ENCODE peak calls at places on chromosomes 5 and 9, in five cellular contexts. G is mammary epithelial cell; F is brain microvascular endothelial cell; K is uterus; M is effector memory CD4-positive, alpha-beta T cell. T is an unnamed sample.
A peak's percentile ranks its signal among the peaks of the same experiment; 100 is the strongest.

GRCh38 chr5:73278693-73279092 is 105.7 kb downstream of the TMEM174 start:
- DNase-seq in M (no peak), K (no peak), G (peak; percentile 92), F (no peak), T (no peak)

GRCh38 chr9:129558551-129559505 is 62.1 kb downstream of the C9orf50 start:
- DNase-seq in K (no peak), G (no peak), M (no peak), F (no peak), T (no peak)

GRCh38 chr9:113368348-113368747 is 8.4 kb downstream of the HDHD3 start:
- DNase-seq in M (no peak), G (no peak), F (no peak), K (no peak), T (no peak)

GRCh38 chr5:142960309-142960696 is 190.1 kb downstream of the ARHGAP26 start:
- DNase-seq in M (no peak), K (no peak), F (peak; percentile 83), G (peak; percentile 88), T (peak; percentile 70)

GRCh38 chr5:59332236-59332973 is 561.1 kb downstream of the PDE4D start:
- DNase-seq in K (no peak), M (no peak), F (no peak), G (no peak), T (no peak)

GRCh38 chr5:139741823-139742172 is 53.8 kb upstream of the PSD2 start:
- DNase-seq in F (no peak), M (no peak), K (no peak), G (no peak), T (no peak)

GRCh38 chr5:1172007-1172581 is 29.3 kb upstream of the SLC6A19 start:
- DNase-seq in G (no peak), F (no peak), K (no peak), M (no peak), T (no peak)

GRCh38 chr5:179196420-179197079 is 136.4 kb downstream of the ZNF354C start:
- DNase-seq in G (no peak), M (no peak), K (no peak), F (no peak), T (no peak)

GRCh38 chr9:34866614-34867013 is 91.5 kb upstream of the PHF24 start:
- DNase-seq in K (no peak), F (no peak), M (no peak), G (no peak), T (no peak)

GRCh38 chr9:77876091-77876490 is 155.5 kb downstream of the GNAQ start:
- DNase-seq in M (no peak), G (no peak), F (no peak), K (no peak), T (no peak)

GRCh38 chr5:122653087-122654017 is 121.5 kb upstream of the SNX2 start:
- DNase-seq in M (no peak), G (peak; percentile 14), F (peak; percentile 85), K (no peak), T (no peak)

GRCh38 chr9:92141144-92142129 is 26.2 kb upstream of the SPTLC1 start:
- DNase-seq in G (peak; percentile 43), M (no peak), F (no peak), K (no peak), T (no peak)

GRCh38 chr5:25416960-25417359 is 772.2 kb upstream of the CDH10 start:
- DNase-seq in F (no peak), K (no peak), M (no peak), G (no peak), T (no peak)

GRCh38 chr5:172623313-172623980 is 17.6 kb upstream of the NEURL1B start:
- DNase-seq in F (no peak), M (no peak), G (no peak), K (no peak), T (no peak)

GRCh38 chr5:108748010-108748353 is 285 bp downstream of the FER start:
- DNase-seq in K (no peak), F (no peak), M (no peak), G (no peak), T (no peak)

GRCh38 chr5:124154714-124155113 is 591.7 kb downstream of the ZNF608 start:
- DNase-seq in M (no peak), F (no peak), G (no peak), K (no peak), T (no peak)

GRCh38 chr9:16000826-16001225 is 448.0 kb downstream of the CCDC171 start:
- DNase-seq in F (no peak), M (no peak), G (no peak), K (no peak), T (no peak)

GRCh38 chr5:97534166-97534565 is 351.1 kb upstream of the RIOK2 start:
- DNase-seq in F (peak; percentile 93), M (no peak), G (peak; percentile 85), K (peak; percentile 18), T (peak; percentile 52)

GRCh38 chr9:99118782-99119466 is 14.0 kb downstream of the TGFBR1 start:
- DNase-seq in G (no peak), K (no peak), M (peak; percentile 20), F (no peak), T (no peak)

GRCh38 chr5:173890195-173890951 is 2.2 kb downstream of the CPEB4 start:
- DNase-seq in G (no peak), F (no peak), K (peak; percentile 34), M (no peak), T (peak; percentile 52)

GRCh38 chr5:166441-167372 is 24.6 kb upstream of the LRRC14B start:
- DNase-seq in M (no peak), G (no peak), K (no peak), F (no peak), T (no peak)

GRCh38 chr9:91411096-91411771 is 12.4 kb downstream of the NFIL3 start:
- DNase-seq in G (no peak), M (no peak), F (no peak), K (no peak), T (no peak)

GRCh38 chr9:136239963-136240330 is 5.7 kb downstream of the QSOX2 start:
- DNase-seq in G (no peak), F (no peak), K (no peak), M (no peak), T (no peak)

GRCh38 chr9:33435821-33436277 is 11.5 kb downstream of the AQP3 start:
- DNase-seq in G (no peak), M (no peak), F (no peak), K (no peak), T (no peak)

GRCh38 chr9:124810513-124811355 is 33.8 kb downstream of the OLFML2A start:
- DNase-seq in M (no peak), G (peak; percentile 87), F (peak; percentile 82), K (no peak), T (peak; percentile 90)

GRCh38 chr5:989961-990530 is 18.6 kb upstream of the NKD2 start:
- DNase-seq in F (no peak), G (no peak), M (no peak), K (peak; percentile 48), T (no peak)

DNA sequence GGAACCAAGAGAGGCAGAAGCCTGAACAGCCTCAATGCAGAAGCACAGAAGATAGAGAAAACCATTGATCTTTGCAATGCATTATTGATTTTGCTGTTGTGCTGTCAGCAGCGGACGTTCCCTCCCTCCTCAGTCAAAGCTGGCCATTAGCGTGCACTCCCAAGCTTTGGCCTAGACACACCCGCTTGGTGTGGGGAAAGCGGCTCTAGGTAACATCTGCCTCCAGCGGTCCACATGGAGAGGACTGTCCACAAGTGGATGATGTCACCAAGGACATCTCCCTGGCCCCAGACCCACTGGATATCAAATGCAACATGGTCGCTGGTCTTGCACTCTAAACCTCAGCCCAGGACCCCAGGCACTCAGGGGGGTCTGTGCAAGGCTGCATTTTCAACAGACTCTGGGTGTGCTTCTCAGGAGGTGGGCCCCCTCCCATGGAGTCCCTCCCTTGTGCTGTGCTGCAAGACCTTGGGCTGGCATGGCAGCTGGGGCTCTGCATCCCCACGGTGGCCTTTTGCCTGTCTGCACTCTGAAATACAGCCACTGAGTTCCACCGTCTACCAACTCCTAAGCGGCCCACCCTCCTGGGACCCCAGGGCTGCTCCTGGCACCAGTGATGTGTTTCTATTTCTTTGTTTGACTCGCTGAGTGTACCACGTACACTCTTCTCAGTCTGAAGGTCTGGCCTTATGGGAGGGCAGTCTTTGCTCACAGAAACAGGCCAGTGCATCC is 1.9 kb downstream of the SEMA4D start:
- DNase-seq in M (no peak), G (no peak), K (no peak), F (no peak), T (no peak)
- H3K27ac ChIP-seq in M (peak overlapping the region; percentile 62), G (no peak overlapping the region), K (no peak overlapping the region), F (no peak overlapping the region), T (no peak overlapping the region)

GRCh38 chr9:117416856-117417255 is 2.0 kb upstream of the ASTN2 start:
- DNase-seq in F (no peak), K (no peak), M (no peak), G (no peak), T (no peak)

GRCh38 chr9:117414906-117415583 is at the start of gene ASTN2:
- DNase-seq in M (no peak), F (no peak), K (no peak), G (no peak), T (no peak)

GRCh38 chr9:117413346-117414219 is 1.3 kb downstream of the ASTN2 start:
- DNase-seq in G (peak; percentile 1), F (no peak), M (no peak), K (no peak), T (no peak)

GRCh38 chr9:117414220-117414905 is 494 bp downstream of the ASTN2 start:
- DNase-seq in M (no peak), K (no peak), G (peak; percentile 18), F (peak; percentile 1), T (no peak)

GRCh38 chr9:117415584-117415937 is 704 bp upstream of the ASTN2 start:
- DNase-seq in G (no peak), M (no peak), K (no peak), F (no peak), T (no peak)
- H3K4me3 ChIP-seq in G (no peak overlapping the region), M (no peak overlapping the region), K (no peak overlapping the region), F (no peak overlapping the region), T (no peak overlapping the region)

GRCh38 chr9:121447341-121447834 is 52.3 kb downstream of the GGTA1 start:
- DNase-seq in F (peak; percentile 71), K (no peak), G (peak; percentile 77), M (no peak), T (no peak)
- H3K36me3 ChIP-seq in F (no peaks in the 10 kb centered on the region), K (no peaks in the 10 kb centered on the region), G (no peaks in the 10 kb centered on the region), M (no peaks in the 10 kb centered on the region), T (no peaks in the 10 kb centered on the region)

GRCh38 chr5:110913221-110913620 is 158.3 kb upstream of the TSLP start:
- DNase-seq in G (no peak), K (no peak), M (no peak), F (no peak), T (no peak)

GRCh38 chr5:110917161-110917875 is 154.2 kb upstream of the TSLP start:
- DNase-seq in K (no peak), G (no peak), F (peak; percentile 24), M (no peak), T (no peak)

GRCh38 chr5:110918683-110919082 is 152.8 kb upstream of the TSLP start:
- DNase-seq in K (no peak), G (no peak), F (no peak), M (no peak), T (no peak)

DNA sequence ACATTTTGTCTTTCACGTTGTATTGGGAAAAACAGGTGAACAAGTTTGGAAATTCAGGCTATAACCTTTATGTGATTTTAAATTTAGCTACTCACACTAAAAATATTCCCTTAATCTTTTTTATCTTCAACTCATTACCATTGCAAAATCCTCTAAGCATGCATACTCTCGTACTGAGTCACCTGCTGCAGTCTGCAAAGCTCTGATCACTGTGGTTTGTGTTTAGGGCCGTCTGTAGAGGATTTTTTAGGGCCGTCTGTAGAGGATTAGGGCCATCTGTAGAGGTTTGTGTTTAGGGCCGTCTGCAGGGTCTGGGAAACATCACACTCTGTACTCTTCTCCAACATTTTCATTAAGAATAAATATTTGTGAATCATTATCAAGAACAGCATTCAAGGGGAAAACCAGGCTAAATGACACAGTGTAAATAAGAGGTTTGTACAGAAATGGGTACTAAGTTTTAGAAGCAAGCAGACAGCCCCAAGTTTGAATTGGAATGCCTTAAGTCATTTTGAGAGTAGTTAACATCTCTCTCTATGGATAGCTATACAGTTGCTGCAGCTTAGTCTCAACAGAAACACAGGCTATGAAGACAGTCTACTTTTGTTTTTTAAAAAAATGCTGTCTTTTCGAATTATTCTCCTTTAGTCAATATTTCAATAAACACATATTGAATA is 155.0 kb upstream of the TSLP start:
- DNase-seq in M (no peak), K (no peak), G (peak; percentile 77), F (peak; percentile 93), T (peak; percentile 76)
- H3K27ac ChIP-seq in M (no peak overlapping the region), K (no peak overlapping the region), G (no peak overlapping the region), F (peak overlapping the region; percentile 87), T (peak overlapping the region; percentile 40)